ENCODE peak calls at places on chromosome 5, in five cellular contexts. One of them, this sample, is unnamed.

GRCh38 chr5:83553000-83553486 is 81.5 kb downstream of the VCAN start:
- DNase-seq in gastrocnemius medialis: no peak
- DNase-seq in dorsolateral prefrontal cortex: no peak
- DNase-seq in heart left ventricle: no peak
- DNase-seq in mammary epithelial cell: no peak
- DNase-seq in this sample: no peak

GRCh38 chr5:128777052-128777451 is 188.2 kb upstream of the SLC27A6 start:
- DNase-seq in gastrocnemius medialis: no peak
- DNase-seq in dorsolateral prefrontal cortex: no peak
- DNase-seq in heart left ventricle: no peak
- DNase-seq in mammary epithelial cell: peak; percentile 2
- DNase-seq in this sample: peak; percentile 56

GRCh38 chr5:158968160-158968559 is 131.6 kb downstream of the EBF1 start:
- DNase-seq in gastrocnemius medialis: no peak
- DNase-seq in dorsolateral prefrontal cortex: no peak
- DNase-seq in heart left ventricle: no peak
- DNase-seq in mammary epithelial cell: no peak
- DNase-seq in this sample: no peak

GRCh38 chr5:179610109-179610902 is 13.2 kb downstream of the HNRNPH1 start:
- DNase-seq in gastrocnemius medialis: peak; percentile 57
- DNase-seq in dorsolateral prefrontal cortex: peak; percentile 21
- DNase-seq in heart left ventricle: no peak
- DNase-seq in mammary epithelial cell: no peak
- DNase-seq in this sample: no peak

GRCh38 chr5:50751064-50751657 is 84.7 kb downstream of the PARP8 start:
- DNase-seq in gastrocnemius medialis: no peak
- DNase-seq in dorsolateral prefrontal cortex: no peak
- DNase-seq in heart left ventricle: no peak
- DNase-seq in mammary epithelial cell: peak; percentile 50
- DNase-seq in this sample: peak; percentile 72

GRCh38 chr5:67414712-67415111 is 218.1 kb upstream of the CD180 start:
- DNase-seq in gastrocnemius medialis: no peak
- DNase-seq in dorsolateral prefrontal cortex: no peak
- DNase-seq in heart left ventricle: no peak
- DNase-seq in mammary epithelial cell: no peak
- DNase-seq in this sample: no peak

GRCh38 chr5:138946241-138946623 is 71.1 kb upstream of the LRRTM2 start:
- DNase-seq in gastrocnemius medialis: no peak
- DNase-seq in dorsolateral prefrontal cortex: peak; percentile 84
- DNase-seq in heart left ventricle: no peak
- DNase-seq in mammary epithelial cell: no peak
- DNase-seq in this sample: no peak

GRCh38 chr5:60210810-60211209 is 317.3 kb upstream of the PDE4D start:
- DNase-seq in gastrocnemius medialis: no peak
- DNase-seq in dorsolateral prefrontal cortex: no peak
- DNase-seq in heart left ventricle: no peak
- DNase-seq in mammary epithelial cell: no peak
- DNase-seq in this sample: peak; percentile 11

GRCh38 chr5:134451618-134452505 is 40.2 kb upstream of the CDKN2AIPNL start:
- DNase-seq in gastrocnemius medialis: peak; percentile 69
- DNase-seq in dorsolateral prefrontal cortex: no peak
- DNase-seq in heart left ventricle: no peak
- DNase-seq in mammary epithelial cell: peak; percentile 70
- DNase-seq in this sample: no peak

GRCh38 chr5:74927336-74927735 is 61.1 kb upstream of the FAM169A start:
- DNase-seq in gastrocnemius medialis: no peak
- DNase-seq in dorsolateral prefrontal cortex: no peak
- DNase-seq in heart left ventricle: no peak
- DNase-seq in mammary epithelial cell: no peak
- DNase-seq in this sample: no peak

GRCh38 chr5:170625221-170626165 is 121.7 kb downstream of the KCNIP1 start:
- DNase-seq in gastrocnemius medialis: no peak
- DNase-seq in dorsolateral prefrontal cortex: no peak
- DNase-seq in heart left ventricle: no peak
- DNase-seq in mammary epithelial cell: no peak
- DNase-seq in this sample: no peak

GRCh38 chr5:147752033-147752432 is 30.5 kb downstream of the JAKMIP2 start:
- DNase-seq in gastrocnemius medialis: no peak
- DNase-seq in dorsolateral prefrontal cortex: no peak
- DNase-seq in heart left ventricle: no peak
- DNase-seq in mammary epithelial cell: no peak
- DNase-seq in this sample: no peak

GRCh38 chr5:170355601-170356098 is 33.5 kb downstream of the KCNMB1 start:
- DNase-seq in gastrocnemius medialis: no peak
- DNase-seq in dorsolateral prefrontal cortex: no peak
- DNase-seq in heart left ventricle: no peak
- DNase-seq in mammary epithelial cell: no peak
- DNase-seq in this sample: no peak

GRCh38 chr5:78845487-78845886 is 139.6 kb downstream of the ARSB start:
- DNase-seq in gastrocnemius medialis: no peak
- DNase-seq in dorsolateral prefrontal cortex: no peak
- DNase-seq in heart left ventricle: no peak
- DNase-seq in mammary epithelial cell: no peak
- DNase-seq in this sample: no peak

GRCh38 chr5:77670526-77670925 is 32.0 kb upstream of the OTP start:
- DNase-seq in gastrocnemius medialis: no peak
- DNase-seq in dorsolateral prefrontal cortex: no peak
- DNase-seq in heart left ventricle: no peak
- DNase-seq in mammary epithelial cell: no peak
- DNase-seq in this sample: no peak

GRCh38 chr5:181280251-181280762 is 19.4 kb upstream of the TRIM52 start:
- DNase-seq in gastrocnemius medialis: no peak
- DNase-seq in dorsolateral prefrontal cortex: no peak
- DNase-seq in heart left ventricle: no peak
- DNase-seq in mammary epithelial cell: no peak
- DNase-seq in this sample: no peak

GRCh38 chr5:148636353-148636752 is 18.0 kb downstream of the HTR4 start:
- DNase-seq in gastrocnemius medialis: no peak
- DNase-seq in dorsolateral prefrontal cortex: no peak
- DNase-seq in heart left ventricle: no peak
- DNase-seq in mammary epithelial cell: no peak
- DNase-seq in this sample: no peak

GRCh38 chr5:76617675-76618074 is 5.5 kb downstream of the F2RL2 start:
- DNase-seq in gastrocnemius medialis: no peak
- DNase-seq in dorsolateral prefrontal cortex: no peak
- DNase-seq in heart left ventricle: no peak
- DNase-seq in mammary epithelial cell: peak; percentile 35
- DNase-seq in this sample: no peak

GRCh38 chr5:176183321-176184074 is 54.7 kb upstream of the SIMC1 start:
- DNase-seq in gastrocnemius medialis: no peak
- DNase-seq in dorsolateral prefrontal cortex: no peak
- DNase-seq in heart left ventricle: no peak
- DNase-seq in mammary epithelial cell: no peak
- DNase-seq in this sample: no peak

GRCh38 chr5:139391570-139392323 is 2.0 kb upstream of the MZB1 start:
- DNase-seq in gastrocnemius medialis: no peak
- DNase-seq in dorsolateral prefrontal cortex: no peak
- DNase-seq in heart left ventricle: no peak
- DNase-seq in mammary epithelial cell: peak; percentile 73
- DNase-seq in this sample: peak; percentile 86

GRCh38 chr5:151825445-151825844 is 53.7 kb downstream of the G3BP1 start:
- DNase-seq in gastrocnemius medialis: peak; percentile 15
- DNase-seq in dorsolateral prefrontal cortex: peak; percentile 58
- DNase-seq in heart left ventricle: no peak
- DNase-seq in mammary epithelial cell: peak; percentile 44
- DNase-seq in this sample: peak; percentile 61

GRCh38 chr5:27598576-27598975 is 560.2 kb upstream of the CDH9 start:
- DNase-seq in gastrocnemius medialis: no peak
- DNase-seq in dorsolateral prefrontal cortex: no peak
- DNase-seq in heart left ventricle: no peak
- DNase-seq in mammary epithelial cell: no peak
- DNase-seq in this sample: no peak

GRCh38 chr5:171541380-171541779 is 121.9 kb downstream of the FGF18 start:
- DNase-seq in gastrocnemius medialis: no peak
- DNase-seq in dorsolateral prefrontal cortex: no peak
- DNase-seq in heart left ventricle: no peak
- DNase-seq in mammary epithelial cell: no peak
- DNase-seq in this sample: no peak

GRCh38 chr5:67648201-67648671 is 451.6 kb upstream of the CD180 start:
- DNase-seq in gastrocnemius medialis: peak; percentile 76
- DNase-seq in dorsolateral prefrontal cortex: no peak
- DNase-seq in heart left ventricle: peak; percentile 85
- DNase-seq in mammary epithelial cell: no peak
- DNase-seq in this sample: no peak

GRCh38 chr5:75367401-75367800 is 30.4 kb downstream of the HMGCR start:
- DNase-seq in gastrocnemius medialis: no peak
- DNase-seq in dorsolateral prefrontal cortex: no peak
- DNase-seq in heart left ventricle: no peak
- DNase-seq in mammary epithelial cell: no peak
- DNase-seq in this sample: no peak

GRCh38 chr5:65861830-65862241 is 64.5 kb upstream of the ERBIN start:
- DNase-seq in gastrocnemius medialis: no peak
- DNase-seq in dorsolateral prefrontal cortex: no peak
- DNase-seq in heart left ventricle: no peak
- DNase-seq in mammary epithelial cell: peak; percentile 93
- DNase-seq in this sample: no peak

GRCh38 chr5:143610946-143611345 is 201.0 kb upstream of the HMHB1 start:
- DNase-seq in gastrocnemius medialis: no peak
- DNase-seq in dorsolateral prefrontal cortex: no peak
- DNase-seq in heart left ventricle: no peak
- DNase-seq in mammary epithelial cell: no peak
- DNase-seq in this sample: no peak

GRCh38 chr5:159912033-159912800 is 4.1 kb upstream of the ADRA1B start:
- DNase-seq in gastrocnemius medialis: no peak
- DNase-seq in dorsolateral prefrontal cortex: no peak
- DNase-seq in heart left ventricle: no peak
- DNase-seq in mammary epithelial cell: no peak
- DNase-seq in this sample: no peak

GRCh38 chr5:66840527-66841013 is 244.4 kb downstream of the MAST4 start:
- DNase-seq in gastrocnemius medialis: no peak
- DNase-seq in dorsolateral prefrontal cortex: no peak
- DNase-seq in heart left ventricle: no peak
- DNase-seq in mammary epithelial cell: peak; percentile 35
- DNase-seq in this sample: peak; percentile 85

DNA sequence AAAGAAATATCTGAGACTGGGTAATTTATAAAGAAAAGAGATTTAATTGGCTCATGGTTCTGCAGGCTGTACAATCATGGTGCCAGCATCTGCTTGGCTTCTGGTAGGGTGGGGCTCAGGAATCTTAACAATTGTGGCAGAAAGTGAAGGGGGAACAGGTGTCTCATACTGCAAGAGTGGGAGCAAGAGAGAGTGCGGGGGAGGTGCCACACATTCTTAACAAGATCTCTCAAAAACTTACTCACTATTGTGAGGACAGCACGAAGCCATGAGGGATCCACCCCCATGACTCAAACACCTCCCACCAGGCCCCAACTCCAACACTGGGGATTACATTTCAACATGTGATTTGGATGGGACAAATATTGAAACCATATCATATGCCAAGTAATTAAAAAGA is 70.1 kb upstream of the PANK3 start:
- DNase-seq in gastrocnemius medialis: no peak
- DNase-seq in dorsolateral prefrontal cortex: no peak
- DNase-seq in heart left ventricle: no peak
- DNase-seq in mammary epithelial cell: peak; percentile 72
- DNase-seq in this sample: no peak
- TF ChIP-seq CTCF in gastrocnemius medialis: no peak
- TF ChIP-seq CTCF in dorsolateral prefrontal cortex: no peak
- TF ChIP-seq CTCF in heart left ventricle: no peak
- TF ChIP-seq CTCF in mammary epithelial cell: no peak
- TF ChIP-seq CTCF in this sample: no peak

DNA sequence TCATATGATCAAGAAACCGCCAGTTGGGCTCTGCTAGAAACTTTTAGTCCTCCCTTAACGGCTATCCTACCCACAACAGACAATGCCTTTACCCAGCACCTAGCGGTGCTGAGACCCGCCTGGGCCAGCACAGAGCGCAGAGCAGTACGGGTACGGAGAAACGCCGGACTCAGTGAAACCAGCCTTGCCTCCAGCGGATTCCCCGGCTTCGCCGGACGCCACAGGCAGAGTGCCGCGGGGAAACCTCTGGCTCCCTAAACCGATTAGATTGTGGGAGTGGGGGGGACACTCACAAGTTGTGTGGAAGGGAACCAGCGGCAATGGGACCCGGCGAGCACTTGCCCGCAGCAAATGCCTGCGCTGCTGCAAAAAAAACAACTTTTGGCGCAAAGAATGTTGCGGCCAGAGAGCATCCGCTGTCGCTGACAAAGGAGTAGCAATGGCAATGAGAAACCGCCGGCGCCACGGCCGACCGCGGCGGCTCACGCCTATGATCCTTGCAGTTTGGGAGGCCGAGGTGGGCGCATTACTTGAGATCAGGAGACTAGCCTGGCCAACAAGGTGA is 88.2 kb downstream of the ANXA2R start:
- DNase-seq in gastrocnemius medialis: no peak
- DNase-seq in dorsolateral prefrontal cortex: no peak
- DNase-seq in heart left ventricle: peak; percentile 76
- DNase-seq in mammary epithelial cell: no peak
- DNase-seq in this sample: peak; percentile 67
- H3K4me3 ChIP-seq in gastrocnemius medialis: peak overlapping the region; percentile 63
- H3K4me3 ChIP-seq in dorsolateral prefrontal cortex: peak overlapping the region; percentile 51
- H3K4me3 ChIP-seq in heart left ventricle: peak overlapping the region; percentile 58
- H3K4me3 ChIP-seq in mammary epithelial cell: no peak overlapping the region
- H3K4me3 ChIP-seq in this sample: peak overlapping the region; percentile 75

GRCh38 chr5:62342476-62342837 is 36.5 kb downstream of the KIF2A start:
- DNase-seq in gastrocnemius medialis: no peak
- DNase-seq in dorsolateral prefrontal cortex: no peak
- DNase-seq in heart left ventricle: no peak
- DNase-seq in mammary epithelial cell: no peak
- DNase-seq in this sample: no peak

GRCh38 chr5:62341783-62342475 is 35.9 kb downstream of the KIF2A start:
- DNase-seq in gastrocnemius medialis: no peak
- DNase-seq in dorsolateral prefrontal cortex: no peak
- DNase-seq in heart left ventricle: no peak
- DNase-seq in mammary epithelial cell: no peak
- DNase-seq in this sample: peak; percentile 61

GRCh38 chr5:62343428-62343827 is 37.4 kb downstream of the KIF2A start:
- DNase-seq in gastrocnemius medialis: no peak
- DNase-seq in dorsolateral prefrontal cortex: no peak
- DNase-seq in heart left ventricle: no peak
- DNase-seq in mammary epithelial cell: peak; percentile 57
- DNase-seq in this sample: no peak

GRCh38 chr5:62340979-62341378 is 35.0 kb downstream of the KIF2A start:
- DNase-seq in gastrocnemius medialis: no peak
- DNase-seq in dorsolateral prefrontal cortex: no peak
- DNase-seq in heart left ventricle: no peak
- DNase-seq in mammary epithelial cell: no peak
- DNase-seq in this sample: no peak

DNA sequence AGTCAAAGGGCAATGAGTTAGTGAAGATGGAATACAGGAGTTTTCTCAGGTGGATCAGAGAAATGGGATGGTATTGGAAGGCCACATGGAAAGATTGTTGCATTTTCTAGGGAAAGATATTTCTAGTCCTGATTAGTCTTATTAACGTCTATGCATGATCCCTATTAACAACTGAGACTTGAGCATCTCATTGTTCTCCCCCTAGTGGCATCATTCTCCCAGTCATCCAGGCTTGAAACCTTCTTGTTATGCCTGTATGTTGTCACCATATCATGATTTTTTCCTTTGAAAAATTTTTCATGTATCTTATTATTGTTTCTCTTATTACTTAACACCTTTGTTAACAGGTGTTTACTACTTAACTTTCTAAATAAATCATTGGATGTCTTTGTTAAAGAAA is 34.4 kb downstream of the KIF2A start:
- DNase-seq in gastrocnemius medialis: no peak
- DNase-seq in dorsolateral prefrontal cortex: no peak
- DNase-seq in heart left ventricle: no peak
- DNase-seq in mammary epithelial cell: no peak
- DNase-seq in this sample: peak; percentile 37
- TF ChIP-seq CTCF in gastrocnemius medialis: no peak
- TF ChIP-seq CTCF in dorsolateral prefrontal cortex: peak; percentile 58
- TF ChIP-seq CTCF in heart left ventricle: no peak
- TF ChIP-seq CTCF in mammary epithelial cell: peak; percentile 44
- TF ChIP-seq CTCF in this sample: no peak

GRCh38 chr5:80240368-80240986 is 15.4 kb downstream of the SERINC5 start:
- DNase-seq in gastrocnemius medialis: no peak
- DNase-seq in dorsolateral prefrontal cortex: no peak
- DNase-seq in heart left ventricle: no peak
- DNase-seq in mammary epithelial cell: no peak
- DNase-seq in this sample: no peak
- H3K4me3 ChIP-seq in gastrocnemius medialis: no peak overlapping the region
- H3K4me3 ChIP-seq in dorsolateral prefrontal cortex: no peak overlapping the region
- H3K4me3 ChIP-seq in heart left ventricle: no peak overlapping the region
- H3K4me3 ChIP-seq in mammary epithelial cell: no peak overlapping the region
- H3K4me3 ChIP-seq in this sample: no peak overlapping the region

This sample was measured in GM12865.